ENCODE peak calls at places on chromosome X, in ten cellular contexts. P is iPS-NIHi11; I is stimulated activated CD8-positive, alpha-beta memory T cell treated with anti-CD3 and anti-CD28 coated beads, Interleukin-15, amount 100 ng/mL, for 48 hours; X is NCI-H1436; Y is HAP-1; A is fibroblast of lung; D is NCI-H460; U is RPMI8226; L is AG08396; B is T-helper 1 cell. Z is an unnamed sample.

GRCh38 chrX:281166-281999 is at the start of gene PLCXD1:
- DNase-seq in P (peak), I (peak), X (no peak), Y (peak), A (peak), D (no peak), U (peak), L (no peak), B (no peak), Z (peak)

GRCh38 chrX:136336623-136337022 is 35.9 kb downstream of the ADGRG4 start:
- DNase-seq in P (no peak), I (no peak), X (no peak), Y (no peak), A (no peak), D (peak), U (no peak), L (no peak), B (no peak), Z (no peak)

GRCh38 chrX:120401301-120401700 is 39.4 kb downstream of the ATP1B4 start:
- DNase-seq in P (peak), I (no peak), X (no peak), Y (no peak), A (no peak), D (no peak), U (no peak), L (no peak), B (no peak), Z (no peak)

GRCh38 chrX:64152857-64153256 is 52.7 kb downstream of the AMER1 start:
- DNase-seq in P (no peak), I (no peak), X (no peak), Y (peak), A (no peak), D (no peak), U (no peak), L (no peak), B (no peak), Z (no peak)

GRCh38 chrX:75887833-75888232 is 102.8 kb upstream of the MAGEE2 start:
- DNase-seq in P (no peak), I (no peak), X (no peak), Y (no peak), A (no peak), D (no peak), U (no peak), L (no peak), B (no peak), Z (no peak)

GRCh38 chrX:19672211-19672814 is 157.0 kb upstream of the MAP3K15 start:
- DNase-seq in P (no peak), I (no peak), X (no peak), Y (no peak), A (no peak), D (peak), U (no peak), L (no peak), B (no peak), Z (no peak)

GRCh38 chrX:24392709-24393108 is 32.3 kb downstream of the SUPT20HL1 start:
- DNase-seq in P (no peak), I (no peak), X (no peak), Y (no peak), A (peak), D (no peak), U (no peak), L (no peak), B (no peak), Z (no peak)

GRCh38 chrX:47523297-47523696 is 37.7 kb upstream of the ARAF start:
- DNase-seq in P (peak), I (peak), X (peak), Y (peak), A (peak), D (peak), U (peak), L (peak), B (peak), Z (peak)

GRCh38 chrX:68196939-68197791 is 236.1 kb downstream of the OPHN1 start:
- DNase-seq in P (peak), I (no peak), X (peak), Y (peak), A (peak), D (peak), U (peak), L (peak), B (no peak), Z (peak)

GRCh38 chrX:119040432-119040831 is 32.4 kb upstream of the CT47C1 start:
- DNase-seq in P (no peak), I (no peak), X (no peak), Y (no peak), A (no peak), D (no peak), U (no peak), L (no peak), B (no peak), Z (no peak)

Z was measured in Karpas-422.